ENCODE peak calls at places on chromosomes 6 and 20, in seven cellular contexts. K, F, U, B, X, M and L are unnamed samples.

GRCh38 chr20:33789109-33789857 is 21.9 kb upstream of the CHMP4B start:
- DNase-seq in K (peak; percentile 99), F (peak; percentile 86), U (peak; percentile 88), B (peak; percentile 20), X (peak; percentile 59), M (peak; percentile 98), L (no peak)

GRCh38 chr20:33871362-33871761 is 60.2 kb downstream of the CHMP4B start:
- DNase-seq in K (no peak), F (peak; percentile 56), U (no peak), B (no peak), X (no peak), M (no peak), L (no peak)

GRCh38 chr6:52548999-52549398 is 27.9 kb downstream of the TRAM2 start:
- DNase-seq in K (no peak), F (no peak), U (no peak), B (no peak), X (no peak), M (no peak), L (no peak)

GRCh38 chr6:36985963-36986703 is at the start of gene MTCH1:
- DNase-seq in K (peak; percentile 89), F (peak; percentile 91), U (peak; percentile 84), B (peak; percentile 82), X (peak; percentile 93), M (peak; percentile 87), L (peak; percentile 98)

GRCh38 chr6:3325210-3325609 is 66.5 kb downstream of the PSMG4 start:
- DNase-seq in K (peak; percentile 12), F (peak; percentile 31), U (peak; percentile 6), B (peak; percentile 59), X (no peak), M (peak; percentile 32), L (no peak)

GRCh38 chr6:166435574-166435973 is 52.8 kb upstream of the MPC1 start:
- DNase-seq in K (no peak), F (no peak), U (no peak), B (peak; percentile 48), X (no peak), M (no peak), L (no peak)

GRCh38 chr6:157151029-157151428 is 172.3 kb downstream of the TMEM242 start:
- DNase-seq in K (no peak), F (no peak), U (no peak), B (no peak), X (no peak), M (no peak), L (no peak)

GRCh38 chr6:106085984-106086832 is at the start of gene PRDM1:
- DNase-seq in K (peak; percentile 96), F (peak; percentile 61), U (peak; percentile 75), B (peak; percentile 58), X (peak; percentile 69), M (peak; percentile 96), L (peak; percentile 82)

GRCh38 chr6:6725834-6726194 is 137.3 kb downstream of the LY86 start:
- DNase-seq in K (no peak), F (no peak), U (no peak), B (no peak), X (no peak), M (no peak), L (no peak)

GRCh38 chr6:121614115-121614514 is 178.7 kb downstream of the GJA1 start:
- DNase-seq in K (no peak), F (peak; percentile 52), U (no peak), B (no peak), X (no peak), M (no peak), L (no peak)

GRCh38 chr6:161437851-161438250 is 164.0 kb upstream of the AGPAT4 start:
- DNase-seq in K (peak; percentile 45), F (no peak), U (no peak), B (no peak), X (no peak), M (no peak), L (no peak)

GRCh38 chr6:130147151-130147550 is 75.6 kb downstream of the SAMD3 start:
- DNase-seq in K (no peak), F (no peak), U (no peak), B (no peak), X (no peak), M (no peak), L (no peak)

GRCh38 chr6:130143709-130144108 is 79.0 kb downstream of the SAMD3 start:
- DNase-seq in K (peak; percentile 27), F (no peak), U (peak; percentile 23), B (no peak), X (no peak), M (peak; percentile 57), L (no peak)

GRCh38 chr6:130152908-130153510 is 69.7 kb downstream of the SAMD3 start:
- DNase-seq in K (no peak), F (no peak), U (no peak), B (no peak), X (no peak), M (no peak), L (no peak)

GRCh38 chr6:130150906-130151305 is 71.8 kb downstream of the SAMD3 start:
- DNase-seq in K (no peak), F (no peak), U (no peak), B (no peak), X (no peak), M (no peak), L (no peak)

GRCh38 chr6:130148181-130148580 is 74.6 kb downstream of the SAMD3 start:
- DNase-seq in K (peak; percentile 20), F (no peak), U (no peak), B (no peak), X (no peak), M (no peak), L (peak; percentile 26)
- TF ChIP-seq CTCF in K (peak; percentile 22), F (peak; percentile 26), U (peak; percentile 37), B (no peak), X (no peak), M (peak; percentile 5), L (no peak)

DNA sequence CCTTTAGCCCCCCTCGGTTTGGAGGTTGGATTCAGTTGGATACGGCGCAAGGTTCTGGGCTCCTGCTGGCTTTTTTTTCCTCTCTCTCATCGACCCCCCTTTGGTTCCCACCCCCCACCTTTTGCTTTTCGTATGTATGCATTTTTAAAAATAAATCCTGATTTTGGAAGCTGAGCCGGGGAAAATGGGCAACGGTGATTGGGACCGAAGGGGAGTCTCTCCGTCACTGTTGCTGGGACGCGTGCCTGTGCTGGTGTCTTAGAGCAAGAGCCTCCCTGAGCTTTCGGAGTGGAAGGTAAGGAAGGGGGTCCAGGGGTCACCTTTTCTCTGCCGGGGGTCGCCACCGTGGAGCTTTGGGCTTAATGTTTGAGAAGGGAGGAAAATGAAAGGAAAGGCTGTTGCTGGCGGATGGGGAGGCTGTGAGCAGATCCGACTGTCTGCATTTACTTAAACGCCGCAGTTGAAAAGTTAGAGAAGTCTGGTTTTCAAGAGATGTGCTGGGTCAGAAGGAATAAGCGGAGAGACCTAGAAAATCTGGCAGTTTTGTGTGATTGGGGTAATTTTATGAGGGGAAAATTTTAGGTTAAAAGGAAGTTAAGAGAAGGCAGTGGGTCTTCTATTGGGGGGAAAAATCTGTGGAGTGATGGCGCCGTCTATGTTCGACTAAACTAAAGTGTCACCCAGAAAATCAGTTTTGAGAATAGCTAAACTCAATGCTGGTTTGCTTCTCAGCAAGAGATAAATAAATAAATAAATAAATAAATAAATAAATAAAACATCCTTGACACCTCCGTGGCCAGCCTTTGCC is 828 bp downstream of the ADGRB3 start:
- DNase-seq in K (peak; percentile 12), F (peak; percentile 53), U (no peak), B (no peak), X (peak; percentile 43), M (no peak), L (peak; percentile 21)
- TF ChIP-seq CTCF in K (no peak), F (no peak), U (no peak), B (no peak), X (no peak), M (no peak), L (no peak)

DNA sequence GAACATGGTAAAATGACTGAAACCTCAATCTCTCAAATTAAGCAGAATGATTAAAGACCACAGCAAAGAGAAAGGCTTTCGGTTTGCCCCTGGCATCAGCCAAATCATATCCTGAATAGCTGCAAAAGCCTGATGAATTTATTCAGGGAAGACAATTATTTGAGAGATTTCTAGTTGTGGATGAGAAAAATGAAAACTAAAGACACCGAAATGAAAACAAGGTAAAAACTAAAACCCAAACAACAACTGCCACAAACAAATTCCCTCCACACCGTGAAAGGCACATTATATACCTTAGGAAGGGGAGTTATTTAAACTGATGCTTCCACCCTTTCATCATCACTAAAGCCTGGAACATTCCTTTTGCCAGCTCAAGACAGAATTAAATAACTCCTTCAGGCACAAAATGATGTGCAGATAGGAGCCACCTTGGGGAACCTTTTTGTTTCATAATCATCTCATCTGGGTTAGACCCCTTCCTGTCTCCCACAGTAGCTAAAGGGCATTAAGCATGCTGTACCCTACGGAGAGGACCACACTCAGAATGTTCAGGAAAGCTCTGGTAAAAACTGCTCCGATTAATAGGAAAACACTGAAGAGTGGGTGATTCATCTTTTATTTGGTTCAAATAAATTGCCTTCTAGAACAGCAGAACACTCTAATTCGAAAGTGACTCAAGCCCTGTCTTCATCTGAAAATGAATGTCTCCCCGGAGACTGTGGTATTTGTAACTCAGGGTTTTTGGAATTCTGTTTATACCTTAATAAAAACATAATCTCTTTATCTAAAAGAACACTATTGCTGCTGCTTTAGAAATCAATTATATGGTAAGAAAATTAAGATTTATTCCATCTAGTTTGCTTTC is 9.1 kb upstream of the ANKRD60 start:
- DNase-seq in K (no peak), F (peak; percentile 72), U (peak; percentile 73), B (no peak), X (no peak), M (no peak), L (no peak)
- TF ChIP-seq CTCF in K (no peak), F (no peak), U (no peak), B (no peak), X (peak; percentile 48), M (no peak), L (no peak)

GRCh38 chr6:31057426-31058003 is 47.2 kb downstream of the MUC22 start:
- DNase-seq in K (peak; percentile 71), F (peak; percentile 29), U (peak; percentile 32), B (no peak), X (no peak), M (peak; percentile 89), L (no peak)

GRCh38 chr6:31060162-31060561 is 49.9 kb downstream of the MUC22 start:
- DNase-seq in K (no peak), F (no peak), U (no peak), B (no peak), X (no peak), M (peak; percentile 44), L (no peak)

GRCh38 chr6:31055401-31055800 is 45.1 kb downstream of the MUC22 start:
- DNase-seq in K (peak; percentile 88), F (no peak), U (no peak), B (no peak), X (no peak), M (peak; percentile 88), L (no peak)

GRCh38 chr6:31053873-31054272 is 43.6 kb downstream of the MUC22 start:
- DNase-seq in K (no peak), F (no peak), U (no peak), B (no peak), X (peak; percentile 46), M (no peak), L (no peak)

DNA sequence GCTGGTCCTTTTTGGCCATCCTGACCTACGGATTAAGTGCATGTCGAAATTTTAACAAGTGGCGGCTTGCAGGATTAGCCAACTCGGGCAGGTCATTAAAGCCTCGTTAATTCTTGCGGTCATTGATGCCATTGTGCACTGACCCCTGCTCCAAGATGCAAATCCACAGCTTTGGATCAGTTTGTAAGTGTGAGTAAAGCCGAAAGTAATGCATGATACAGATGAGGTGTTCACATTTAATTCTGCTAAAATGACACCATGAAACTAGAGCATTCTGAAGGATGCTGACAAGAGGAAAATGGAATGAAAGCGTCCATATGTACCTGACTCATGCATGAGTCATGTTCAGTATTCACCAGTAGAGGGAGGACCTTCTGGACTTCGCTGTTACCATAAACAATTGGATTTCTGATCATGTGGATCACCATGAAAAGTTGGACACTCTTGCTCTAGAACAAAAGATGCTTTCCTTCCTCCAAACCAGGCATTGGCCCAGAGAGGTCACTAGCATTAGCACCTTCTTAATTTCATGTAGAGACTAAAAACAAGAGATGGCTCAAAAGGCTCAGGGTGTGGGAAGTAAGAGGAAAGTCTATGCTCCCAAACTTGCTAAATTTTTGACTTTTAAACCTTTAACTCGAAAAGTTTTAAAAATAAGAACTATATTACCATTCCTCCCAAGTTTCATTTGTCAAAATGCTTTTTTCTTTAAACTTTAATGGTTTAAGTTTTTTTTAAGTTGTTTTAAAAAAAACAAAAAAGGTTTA is 48.0 kb downstream of the MUC22 start:
- DNase-seq in K (peak; percentile 96), F (peak; percentile 94), U (peak; percentile 93), B (no peak), X (no peak), M (peak; percentile 99), L (no peak)
- TF ChIP-seq CTCF in K (peak; percentile 51), F (peak; percentile 61), U (peak; percentile 79), B (peak; percentile 23), X (peak; percentile 54), M (no peak), L (peak; percentile 31)